ENCODE peak calls at places on chromosome 1, in four cellular contexts. I is Jurkat, Clone E6-1; V is upper lobe of right lung; S is psoas muscle. J is an unnamed sample.

GRCh38 chr1:212853658-212854057 is 4.4 kb upstream of the FLVCR1 start:
- DNase-seq in I (no peak), V (no peak), S (no peak), J (no peak)

GRCh38 chr1:24893431-24893830 is 36.6 kb downstream of the RUNX3 start:
- DNase-seq in I (no peak), V (peak; percentile 61), S (no peak), J (no peak)

GRCh38 chr1:157272899-157273774 is 134.9 kb upstream of the ETV3 start:
- DNase-seq in I (no peak), V (no peak), S (no peak), J (no peak)

GRCh38 chr1:44924835-44925464 is 61.4 kb downstream of the EIF2B3 start:
- DNase-seq in I (peak; percentile 11), V (no peak), S (no peak), J (peak; percentile 70)

GRCh38 chr1:29669488-29669871 is 433.2 kb downstream of the PTPRU start:
- DNase-seq in I (no peak), V (peak; percentile 40), S (no peak), J (no peak)

GRCh38 chr1:248348475-248348874 is at the start of gene OR14C36:
- DNase-seq in I (no peak), V (no peak), S (no peak), J (no peak)

GRCh38 chr1:23930861-23931471 is 17.8 kb upstream of the CNR2 start:
- DNase-seq in I (no peak), V (peak; percentile 80), S (no peak), J (no peak)

GRCh38 chr1:38064232-38064903 is 17.8 kb upstream of the POU3F1 start:
- DNase-seq in I (no peak), V (no peak), S (no peak), J (peak; percentile 73)

GRCh38 chr1:165637427-165637826 is 6.4 kb downstream of the MGST3 start:
- DNase-seq in I (no peak), V (no peak), S (no peak), J (no peak)

GRCh38 chr1:151718011-151718431 is 1.4 kb upstream of the CELF3 start:
- DNase-seq in I (no peak), V (no peak), S (no peak), J (no peak)

GRCh38 chr1:222634180-222635013 is 16.5 kb downstream of the MIA3 start:
- DNase-seq in I (peak; percentile 91), V (no peak), S (no peak), J (peak; percentile 59)

GRCh38 chr1:245370905-245371581 is 216.3 kb downstream of the KIF26B start:
- DNase-seq in I (no peak), V (no peak), S (no peak), J (no peak)

GRCh38 chr1:10693497-10694273 is 102.8 kb downstream of the CASZ1 start:
- DNase-seq in I (no peak), V (peak; percentile 76), S (no peak), J (peak; percentile 40)

GRCh38 chr1:43293171-43293570 is 7.6 kb upstream of the TIE1 start:
- DNase-seq in I (no peak), V (no peak), S (no peak), J (no peak)

GRCh38 chr1:29640428-29640785 is 404.1 kb downstream of the PTPRU start:
- DNase-seq in I (no peak), V (no peak), S (no peak), J (no peak)

GRCh38 chr1:33397994-33398393 is 32.9 kb downstream of the PHC2 start:
- DNase-seq in I (no peak), V (no peak), S (no peak), J (no peak)

GRCh38 chr1:15684468-15685283 is 556 bp downstream of the PLEKHM2 start:
- DNase-seq in I (no peak), V (peak; percentile 77), S (peak; percentile 78), J (peak; percentile 36)

GRCh38 chr1:207355060-207355459 is 33.6 kb downstream of the CD55 start:
- DNase-seq in I (no peak), V (no peak), S (no peak), J (no peak)

GRCh38 chr1:190852611-190853010 is 374.9 kb upstream of the BRINP3 start:
- DNase-seq in I (no peak), V (no peak), S (no peak), J (no peak)

GRCh38 chr1:161096514-161096913 is 1.6 kb upstream of the KLHDC9 start:
- DNase-seq in I (no peak), V (no peak), S (peak; percentile 77), J (peak; percentile 53)

GRCh38 chr1:149936992-149937705 is 470 bp upstream of the MTMR11 start:
- DNase-seq in I (no peak), V (no peak), S (no peak), J (peak; percentile 90)

GRCh38 chr1:52554756-52555155 is 1.9 kb upstream of the TUT4 start:
- DNase-seq in I (no peak), V (no peak), S (no peak), J (no peak)

GRCh38 chr1:24594328-24594598 is 38.4 kb downstream of the NCMAP start:
- DNase-seq in I (no peak), V (no peak), S (no peak), J (no peak)

GRCh38 chr1:22689505-22689904 is 21.1 kb upstream of the EPHB2 start:
- DNase-seq in I (no peak), V (no peak), S (no peak), J (peak; percentile 92)

J was measured in RWPE1.